ENCODE peak calls at places on chromosomes 3 and 15, in seven cellular contexts. One of them, this sample, is unnamed.
A peak's percentile ranks its signal among the peaks of the same experiment; 100 is the strongest.

GRCh38 chr15:77516076-77516475 is 95.4 kb downstream of the HMG20A start:
- DNase-seq in heart left ventricle: no peak
- DNase-seq in effector memory CD4-positive, alpha-beta T cell: no peak
- DNase-seq in mesenchymal stem cell: no peak
- DNase-seq in ovary: no peak
- DNase-seq in OCI-LY7: no peak
- DNase-seq in HCT116: no peak
- DNase-seq in this sample: no peak

GRCh38 chr3:103786296-103786695 is 1351.5 kb downstream of the ZPLD1 start:
- DNase-seq in heart left ventricle: no peak
- DNase-seq in effector memory CD4-positive, alpha-beta T cell: no peak
- DNase-seq in mesenchymal stem cell: no peak
- DNase-seq in ovary: no peak
- DNase-seq in OCI-LY7: no peak
- DNase-seq in HCT116: no peak
- DNase-seq in this sample: no peak

GRCh38 chr3:29099296-29099695 is 181.6 kb upstream of the RBMS3 start:
- DNase-seq in heart left ventricle: no peak
- DNase-seq in effector memory CD4-positive, alpha-beta T cell: no peak
- DNase-seq in mesenchymal stem cell: peak; percentile 13
- DNase-seq in ovary: no peak
- DNase-seq in OCI-LY7: no peak
- DNase-seq in HCT116: no peak
- DNase-seq in this sample: no peak

GRCh38 chr3:57784089-57784735 is 28.1 kb downstream of the SLMAP start:
- DNase-seq in heart left ventricle: no peak
- DNase-seq in effector memory CD4-positive, alpha-beta T cell: no peak
- DNase-seq in mesenchymal stem cell: no peak
- DNase-seq in ovary: no peak
- DNase-seq in OCI-LY7: no peak
- DNase-seq in HCT116: no peak
- DNase-seq in this sample: no peak

GRCh38 chr3:77186728-77187127 is 146.8 kb downstream of the ROBO2 start:
- DNase-seq in heart left ventricle: no peak
- DNase-seq in effector memory CD4-positive, alpha-beta T cell: no peak
- DNase-seq in mesenchymal stem cell: peak; percentile 59
- DNase-seq in ovary: no peak
- DNase-seq in OCI-LY7: no peak
- DNase-seq in HCT116: no peak
- DNase-seq in this sample: no peak

GRCh38 chr3:72606005-72606800 is 242.0 kb downstream of the SHQ1 start:
- DNase-seq in heart left ventricle: no peak
- DNase-seq in effector memory CD4-positive, alpha-beta T cell: no peak
- DNase-seq in mesenchymal stem cell: no peak
- DNase-seq in ovary: no peak
- DNase-seq in OCI-LY7: no peak
- DNase-seq in HCT116: no peak
- DNase-seq in this sample: no peak

GRCh38 chr3:63642488-63642887 is 10.0 kb upstream of the SNTN start:
- DNase-seq in heart left ventricle: no peak
- DNase-seq in effector memory CD4-positive, alpha-beta T cell: no peak
- DNase-seq in mesenchymal stem cell: no peak
- DNase-seq in ovary: no peak
- DNase-seq in OCI-LY7: no peak
- DNase-seq in HCT116: no peak
- DNase-seq in this sample: no peak

GRCh38 chr3:116770815-116771450 is 61.4 kb downstream of the TUSC7 start:
- DNase-seq in heart left ventricle: peak; percentile 18
- DNase-seq in effector memory CD4-positive, alpha-beta T cell: no peak
- DNase-seq in mesenchymal stem cell: peak; percentile 81
- DNase-seq in ovary: peak; percentile 16
- DNase-seq in OCI-LY7: peak; percentile 58
- DNase-seq in HCT116: peak; percentile 54
- DNase-seq in this sample: no peak

GRCh38 chr15:78914027-78914764 is 30.6 kb downstream of the CTSH start:
- DNase-seq in heart left ventricle: no peak
- DNase-seq in effector memory CD4-positive, alpha-beta T cell: no peak
- DNase-seq in mesenchymal stem cell: no peak
- DNase-seq in ovary: peak; percentile 72
- DNase-seq in OCI-LY7: no peak
- DNase-seq in HCT116: no peak
- DNase-seq in this sample: no peak

GRCh38 chr15:95087253-95087609 is 855.9 kb downstream of the MCTP2 start:
- DNase-seq in heart left ventricle: no peak
- DNase-seq in effector memory CD4-positive, alpha-beta T cell: no peak
- DNase-seq in mesenchymal stem cell: peak; percentile 69
- DNase-seq in ovary: no peak
- DNase-seq in OCI-LY7: no peak
- DNase-seq in HCT116: no peak
- DNase-seq in this sample: no peak

GRCh38 chr3:12628813-12629212 is 35.1 kb downstream of the RAF1 start:
- DNase-seq in heart left ventricle: no peak
- DNase-seq in effector memory CD4-positive, alpha-beta T cell: no peak
- DNase-seq in mesenchymal stem cell: no peak
- DNase-seq in ovary: no peak
- DNase-seq in OCI-LY7: no peak
- DNase-seq in HCT116: no peak
- DNase-seq in this sample: no peak

GRCh38 chr15:69400850-69401249 is 13.3 kb upstream of the KIF23 start:
- DNase-seq in heart left ventricle: no peak
- DNase-seq in effector memory CD4-positive, alpha-beta T cell: no peak
- DNase-seq in mesenchymal stem cell: no peak
- DNase-seq in ovary: no peak
- DNase-seq in OCI-LY7: no peak
- DNase-seq in HCT116: no peak
- DNase-seq in this sample: no peak

GRCh38 chr3:178100881-178101280 is 435.4 kb upstream of the KCNMB2 start:
- DNase-seq in heart left ventricle: no peak
- DNase-seq in effector memory CD4-positive, alpha-beta T cell: no peak
- DNase-seq in mesenchymal stem cell: no peak
- DNase-seq in ovary: no peak
- DNase-seq in OCI-LY7: no peak
- DNase-seq in HCT116: no peak
- DNase-seq in this sample: no peak

GRCh38 chr3:129975332-129976090 is 991 bp downstream of the TRH start:
- DNase-seq in heart left ventricle: no peak
- DNase-seq in effector memory CD4-positive, alpha-beta T cell: no peak
- DNase-seq in mesenchymal stem cell: no peak
- DNase-seq in ovary: peak; percentile 23
- DNase-seq in OCI-LY7: no peak
- DNase-seq in HCT116: no peak
- DNase-seq in this sample: no peak

GRCh38 chr15:31892513-31892912 is 137.8 kb upstream of the CHRNA7 start:
- DNase-seq in heart left ventricle: no peak
- DNase-seq in effector memory CD4-positive, alpha-beta T cell: no peak
- DNase-seq in mesenchymal stem cell: no peak
- DNase-seq in ovary: no peak
- DNase-seq in OCI-LY7: no peak
- DNase-seq in HCT116: no peak
- DNase-seq in this sample: no peak

GRCh38 chr3:42033741-42034140 is 57.4 kb upstream of the TRAK1 start:
- DNase-seq in heart left ventricle: no peak
- DNase-seq in effector memory CD4-positive, alpha-beta T cell: no peak
- DNase-seq in mesenchymal stem cell: no peak
- DNase-seq in ovary: no peak
- DNase-seq in OCI-LY7: no peak
- DNase-seq in HCT116: no peak
- DNase-seq in this sample: no peak

GRCh38 chr3:152446495-152446894 is 177.8 kb downstream of the MBNL1 start:
- DNase-seq in heart left ventricle: no peak
- DNase-seq in effector memory CD4-positive, alpha-beta T cell: no peak
- DNase-seq in mesenchymal stem cell: no peak
- DNase-seq in ovary: peak; percentile 47
- DNase-seq in OCI-LY7: no peak
- DNase-seq in HCT116: no peak
- DNase-seq in this sample: no peak

GRCh38 chr15:45616901-45617323 is 17.9 kb upstream of the SQOR start:
- DNase-seq in heart left ventricle: no peak
- DNase-seq in effector memory CD4-positive, alpha-beta T cell: no peak
- DNase-seq in mesenchymal stem cell: no peak
- DNase-seq in ovary: no peak
- DNase-seq in OCI-LY7: no peak
- DNase-seq in HCT116: no peak
- DNase-seq in this sample: no peak

GRCh38 chr3:119604878-119605277 is 7.2 kb downstream of the PLA1A start:
- DNase-seq in heart left ventricle: no peak
- DNase-seq in effector memory CD4-positive, alpha-beta T cell: no peak
- DNase-seq in mesenchymal stem cell: no peak
- DNase-seq in ovary: no peak
- DNase-seq in OCI-LY7: no peak
- DNase-seq in HCT116: no peak
- DNase-seq in this sample: no peak

DNA sequence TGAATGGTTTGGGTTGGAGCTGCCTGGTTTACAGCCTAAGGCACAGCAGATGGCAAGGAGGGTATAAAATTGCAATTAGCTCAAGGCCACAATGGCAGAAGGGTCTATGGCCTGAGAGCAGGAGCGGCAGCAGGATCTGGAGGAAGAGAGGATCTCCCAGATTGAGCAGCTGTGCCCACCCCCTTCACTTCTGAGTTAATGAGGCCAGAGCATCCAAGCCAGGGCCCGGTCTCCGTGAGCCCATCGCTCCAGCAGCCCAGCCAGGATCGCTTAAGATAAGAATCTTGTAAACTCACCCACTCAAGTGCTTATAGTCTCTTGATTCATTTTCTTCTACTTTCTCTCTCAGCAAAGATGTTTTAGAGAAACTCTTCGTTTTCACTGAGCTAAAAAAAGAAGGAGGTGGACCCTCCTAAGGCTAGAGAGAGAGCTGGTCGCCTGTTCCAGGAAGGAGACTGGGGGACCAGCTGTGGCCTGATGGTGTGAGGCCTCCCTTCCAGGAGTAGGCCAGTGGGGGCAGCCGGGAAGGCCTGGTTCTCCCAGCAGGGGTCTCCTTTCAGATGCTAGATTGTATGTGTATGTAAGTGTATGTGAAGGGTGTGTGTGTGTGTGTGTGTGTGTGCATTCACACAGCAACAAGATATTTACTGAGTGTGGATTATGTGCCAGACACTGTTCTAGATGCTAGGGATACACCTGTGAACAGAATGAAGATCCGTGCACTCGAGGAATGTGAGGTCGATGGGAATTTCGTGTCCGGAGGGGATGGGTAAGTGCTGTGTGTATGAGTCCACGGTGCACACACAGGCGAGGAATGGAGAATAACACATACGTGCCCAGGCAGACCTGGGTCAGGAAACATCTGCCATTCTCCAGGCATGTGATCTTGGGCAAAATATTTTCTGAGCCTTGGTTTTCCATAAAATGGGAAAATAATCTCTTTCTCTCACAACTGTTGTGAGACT is 18.6 kb downstream of the MAGEF1 start:
- DNase-seq in heart left ventricle: no peak
- DNase-seq in effector memory CD4-positive, alpha-beta T cell: no peak
- DNase-seq in mesenchymal stem cell: peak; percentile 58
- DNase-seq in ovary: no peak
- DNase-seq in OCI-LY7: no peak
- DNase-seq in HCT116: no peak
- DNase-seq in this sample: no peak
- H3K27ac ChIP-seq in heart left ventricle: no peak overlapping the region
- H3K27ac ChIP-seq in effector memory CD4-positive, alpha-beta T cell: no peak overlapping the region
- H3K27ac ChIP-seq in mesenchymal stem cell: no peak overlapping the region
- H3K27ac ChIP-seq in ovary: peak overlapping the region; percentile 80
- H3K27ac ChIP-seq in OCI-LY7: no peak overlapping the region
- H3K27ac ChIP-seq in HCT116: no peak overlapping the region
- H3K27ac ChIP-seq in this sample: no peak overlapping the region

DNA sequence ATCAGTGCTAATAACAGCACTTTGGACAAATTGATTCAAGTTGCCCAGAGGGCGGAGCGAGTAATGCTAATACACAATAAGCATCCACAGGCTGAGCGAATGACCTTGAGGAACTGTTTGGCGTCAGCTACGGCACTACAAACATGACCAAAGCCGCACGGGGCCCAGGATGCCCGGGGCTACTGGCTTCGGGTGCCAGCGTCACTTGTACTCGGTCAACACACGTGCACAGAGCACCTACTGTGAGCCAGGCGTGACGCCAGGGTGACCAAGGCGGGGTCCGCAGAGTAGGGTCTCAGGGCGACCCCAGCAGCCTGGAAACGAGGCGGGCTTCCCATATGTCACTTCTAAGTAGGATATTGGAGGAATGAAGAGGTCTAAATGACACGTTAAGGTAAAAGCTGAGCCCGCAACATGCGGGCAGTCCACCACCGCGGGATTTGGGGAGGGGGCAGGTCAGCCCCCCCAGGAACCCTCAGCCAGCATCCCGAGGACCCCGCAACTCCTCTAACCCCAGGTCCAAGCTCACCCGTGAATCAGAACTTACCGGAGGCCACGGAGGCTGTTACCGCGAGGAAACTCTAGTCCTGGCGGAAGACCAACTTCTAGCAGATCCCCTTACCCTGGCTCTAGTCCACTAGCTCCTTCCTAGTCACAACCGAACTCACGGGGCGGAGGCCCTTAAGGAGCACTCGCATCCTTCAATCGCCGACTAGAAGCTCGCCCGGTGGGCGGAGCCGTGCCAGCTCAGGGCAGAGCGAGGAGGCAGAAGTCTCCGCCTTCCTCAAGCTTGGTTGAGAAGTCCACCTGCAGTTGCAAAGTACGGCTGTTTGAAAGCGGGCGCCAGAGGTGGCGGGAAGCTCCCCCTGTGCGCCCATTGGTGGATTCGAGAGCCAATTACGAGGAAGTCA is at the start of gene CEP152:
- DNase-seq in heart left ventricle: peak; percentile 96
- DNase-seq in effector memory CD4-positive, alpha-beta T cell: peak; percentile 93
- DNase-seq in mesenchymal stem cell: peak; percentile 99
- DNase-seq in ovary: peak; percentile 99
- DNase-seq in OCI-LY7: peak; percentile 100
- DNase-seq in HCT116: peak; percentile 99
- DNase-seq in this sample: peak; percentile 97
- H3K9me3 ChIP-seq in heart left ventricle: no peaks in the 10 kb centered on the region
- H3K9me3 ChIP-seq in effector memory CD4-positive, alpha-beta T cell: no peaks in the 10 kb centered on the region
- H3K9me3 ChIP-seq in mesenchymal stem cell: no peaks in the 10 kb centered on the region
- H3K9me3 ChIP-seq in ovary: no peaks in the 10 kb centered on the region
- H3K9me3 ChIP-seq in OCI-LY7: no peaks in the 10 kb centered on the region
- H3K9me3 ChIP-seq in HCT116: no peaks in the 10 kb centered on the region
- H3K9me3 ChIP-seq in this sample: no peaks in the 10 kb centered on the region

DNA sequence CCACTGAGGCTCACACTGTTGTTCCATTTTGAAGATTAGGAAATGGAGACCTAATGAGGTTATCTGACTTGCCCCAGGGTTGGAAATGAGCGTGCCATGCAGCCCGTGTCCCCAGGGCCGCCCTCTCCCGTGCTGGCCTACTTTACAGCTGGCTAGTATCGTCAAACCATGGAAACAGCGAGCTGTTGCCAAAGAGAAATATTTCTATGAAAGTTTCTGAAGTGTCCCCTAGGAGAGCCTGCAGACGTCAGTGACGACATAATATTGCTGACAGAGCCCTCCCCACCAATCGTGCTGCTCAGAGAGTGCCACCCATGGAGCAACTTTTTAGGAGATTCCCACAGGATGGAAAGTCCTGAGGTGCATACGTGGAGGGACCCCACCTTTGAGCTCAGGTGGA is 11.2 kb upstream of the FAM174B start:
- DNase-seq in heart left ventricle: peak; percentile 57
- DNase-seq in effector memory CD4-positive, alpha-beta T cell: no peak
- DNase-seq in mesenchymal stem cell: peak; percentile 47
- DNase-seq in ovary: peak; percentile 40
- DNase-seq in OCI-LY7: no peak
- DNase-seq in HCT116: no peak
- DNase-seq in this sample: no peak
- H3K27ac ChIP-seq in heart left ventricle: no peak overlapping the region
- H3K27ac ChIP-seq in effector memory CD4-positive, alpha-beta T cell: no peak overlapping the region
- H3K27ac ChIP-seq in mesenchymal stem cell: no peak overlapping the region
- H3K27ac ChIP-seq in ovary: peak overlapping the region; percentile 49
- H3K27ac ChIP-seq in OCI-LY7: no peak overlapping the region
- H3K27ac ChIP-seq in HCT116: no peak overlapping the region
- H3K27ac ChIP-seq in this sample: no peak overlapping the region

GRCh38 chr3:31653464-31653863 is 120.7 kb downstream of the STT3B start:
- DNase-seq in heart left ventricle: no peak
- DNase-seq in effector memory CD4-positive, alpha-beta T cell: no peak
- DNase-seq in mesenchymal stem cell: no peak
- DNase-seq in ovary: no peak
- DNase-seq in OCI-LY7: no peak
- DNase-seq in HCT116: no peak
- DNase-seq in this sample: no peak
- H3K9me3 ChIP-seq in heart left ventricle: peaks cover 91% of the 10 kb centered on the region
- H3K9me3 ChIP-seq in effector memory CD4-positive, alpha-beta T cell: peaks cover 68% of the 10 kb centered on the region
- H3K9me3 ChIP-seq in mesenchymal stem cell: peaks cover 84% of the 10 kb centered on the region
- H3K9me3 ChIP-seq in ovary: no peaks in the 10 kb centered on the region
- H3K9me3 ChIP-seq in OCI-LY7: peaks cover 41% of the 10 kb centered on the region
- H3K9me3 ChIP-seq in HCT116: no peaks in the 10 kb centered on the region
- H3K9me3 ChIP-seq in this sample: peaks cover 54% of the 10 kb centered on the region